ENCODE peak calls at places on chromosomes 1 and 21, in four cellular contexts. W, Z, H and J are unnamed samples.

GRCh38 chr1:21262282-21263051 is 27.8 kb downstream of the ECE1 start:
- DNase-seq in H (peak; percentile 70), W (peak; percentile 52), Z (peak; percentile 82), J (peak; percentile 69)

GRCh38 chr1:156675715-156676311 is 1.4 kb downstream of the NES start:
- DNase-seq in H (no peak), Z (no peak), W (no peak), J (no peak)

GRCh38 chr1:226061793-226062557 is 541 bp upstream of the H3-3A start:
- DNase-seq in Z (peak; percentile 89), W (no peak), H (no peak), J (no peak)

GRCh38 chr1:156594124-156594678 is 2.6 kb downstream of the NAXE start:
- DNase-seq in W (no peak), H (no peak), Z (no peak), J (no peak)

GRCh38 chr1:92356956-92357355 is 58.1 kb downstream of the RPAP2 start:
- DNase-seq in Z (peak; percentile 4), H (peak; percentile 65), W (peak; percentile 76), J (no peak)

GRCh38 chr1:226738995-226739695 is at the start of gene ITPKB:
- DNase-seq in H (peak; percentile 38), W (peak; percentile 8), Z (peak; percentile 44), J (no peak)

GRCh38 chr1:56070601-56071000 is 508.8 kb downstream of the PLPP3 start:
- DNase-seq in H (no peak), Z (no peak), W (no peak), J (no peak)

GRCh38 chr1:26005392-26006105 is 7.7 kb upstream of the PAFAH2 start:
- DNase-seq in H (no peak), Z (no peak), W (no peak), J (no peak)

GRCh38 chr1:39835935-39836594 is 47.2 kb downstream of the TRIT1 start:
- DNase-seq in Z (no peak), W (no peak), H (no peak), J (no peak)

GRCh38 chr1:3069491-3070303 is 694 bp downstream of the PRDM16 start:
- DNase-seq in W (peak; percentile 14), Z (peak; percentile 57), H (no peak), J (no peak)

GRCh38 chr1:162626089-162626488 is 6.2 kb upstream of the DDR2 start:
- DNase-seq in W (no peak), H (no peak), Z (no peak), J (no peak)

GRCh38 chr1:174911626-174912025 is 88.1 kb upstream of the CACYBP start:
- DNase-seq in W (peak; percentile 61), Z (no peak), H (no peak), J (no peak)

GRCh38 chr1:94514095-94514727 is 27.3 kb downstream of the F3 start:
- DNase-seq in W (no peak), Z (peak; percentile 30), H (no peak), J (no peak)

GRCh38 chr1:75991497-75992114 is 59.4 kb upstream of the ASB17 start:
- DNase-seq in Z (peak; percentile 77), H (peak; percentile 61), W (peak; percentile 21), J (peak; percentile 44)

GRCh38 chr1:29676496-29676895 is 440.2 kb downstream of the PTPRU start:
- DNase-seq in W (no peak), Z (no peak), H (no peak), J (no peak)

GRCh38 chr1:234515411-234515810 is 36.4 kb upstream of the TARBP1 start:
- DNase-seq in H (no peak), Z (peak; percentile 37), W (no peak), J (no peak)

GRCh38 chr1:10640843-10641553 is 155.4 kb downstream of the CASZ1 start:
- DNase-seq in H (no peak), W (no peak), Z (no peak), J (no peak)

GRCh38 chr21:46078322-46078981 is 19.5 kb upstream of the COL6A2 start:
- DNase-seq in Z (no peak), W (no peak), H (no peak), J (no peak)

GRCh38 chr1:222911866-222912265 is 97.0 kb downstream of the DISP1 start:
- DNase-seq in W (no peak), H (no peak), Z (no peak), J (no peak)

GRCh38 chr1:9826616-9827015 is 2.9 kb upstream of the CLSTN1 start:
- DNase-seq in W (no peak), H (no peak), Z (no peak), J (no peak)

GRCh38 chr1:174931214-174931613 is 68.5 kb upstream of the CACYBP start:
- DNase-seq in W (no peak), H (no peak), Z (no peak), J (no peak)

GRCh38 chr1:153790282-153790995 is 15.2 kb downstream of the SLC27A3 start:
- DNase-seq in H (peak; percentile 62), W (peak; percentile 60), Z (no peak), J (no peak)

GRCh38 chr1:62720946-62721554 is 32.9 kb upstream of the DOCK7 start:
- DNase-seq in Z (no peak), W (no peak), H (no peak), J (no peak)

GRCh38 chr1:214518387-214518786 is 33.0 kb downstream of the PTPN14 start:
- DNase-seq in Z (no peak), W (no peak), H (no peak), J (no peak)

GRCh38 chr1:65141918-65142317 is 6.1 kb upstream of the AK4 start:
- DNase-seq in H (no peak), W (no peak), Z (no peak), J (no peak)

GRCh38 chr1:36034692-36035091 is 49.2 kb upstream of the TEKT2 start:
- DNase-seq in H (no peak), W (peak; percentile 11), Z (peak; percentile 21), J (no peak)

GRCh38 chr1:156347337-156347736 is 9.0 kb downstream of the TSACC start:
- DNase-seq in Z (no peak), W (peak; percentile 70), H (no peak), J (no peak)

GRCh38 chr1:157218671-157219070 is 80.5 kb upstream of the ETV3 start:
- DNase-seq in H (no peak), Z (no peak), W (no peak), J (no peak)

GRCh38 chr1:35558374-35559316 is 1.0 kb downstream of the NCDN start:
- DNase-seq in Z (no peak), H (no peak), W (no peak), J (no peak)

GRCh38 chr1:112925015-112925414 is 31.0 kb downstream of the SLC16A1 start:
- DNase-seq in Z (no peak), H (no peak), W (no peak), J (no peak)

GRCh38 chr1:26994020-26994745 is 691 bp downstream of the TRNP1 start:
- DNase-seq in H (no peak), Z (no peak), W (no peak), J (no peak)

GRCh38 chr1:2415801-2416208 is 3.4 kb upstream of the PEX10 start:
- DNase-seq in H (no peak), W (no peak), Z (no peak), J (no peak)

GRCh38 chr21:29299046-29299905 is 554 bp downstream of the BACH1 start:
- DNase-seq in W (no peak), H (no peak), Z (peak; percentile 14), J (peak; percentile 29)

GRCh38 chr1:27528701-27529637 is 39.0 kb upstream of the WASF2 start:
- DNase-seq in Z (no peak), W (no peak), H (peak; percentile 49), J (no peak)

GRCh38 chr21:36713746-36714145 is 14.8 kb downstream of the SIM2 start:
- DNase-seq in W (no peak), Z (no peak), H (no peak), J (no peak)

GRCh38 chr21:16539041-16539440 is 809.3 kb downstream of the USP25 start:
- DNase-seq in H (no peak), Z (no peak), W (no peak), J (no peak)
- H3K4me3 ChIP-seq in H (no peak overlapping the region), Z (no peak overlapping the region), W (no peak overlapping the region), J (no peak overlapping the region)

DNA sequence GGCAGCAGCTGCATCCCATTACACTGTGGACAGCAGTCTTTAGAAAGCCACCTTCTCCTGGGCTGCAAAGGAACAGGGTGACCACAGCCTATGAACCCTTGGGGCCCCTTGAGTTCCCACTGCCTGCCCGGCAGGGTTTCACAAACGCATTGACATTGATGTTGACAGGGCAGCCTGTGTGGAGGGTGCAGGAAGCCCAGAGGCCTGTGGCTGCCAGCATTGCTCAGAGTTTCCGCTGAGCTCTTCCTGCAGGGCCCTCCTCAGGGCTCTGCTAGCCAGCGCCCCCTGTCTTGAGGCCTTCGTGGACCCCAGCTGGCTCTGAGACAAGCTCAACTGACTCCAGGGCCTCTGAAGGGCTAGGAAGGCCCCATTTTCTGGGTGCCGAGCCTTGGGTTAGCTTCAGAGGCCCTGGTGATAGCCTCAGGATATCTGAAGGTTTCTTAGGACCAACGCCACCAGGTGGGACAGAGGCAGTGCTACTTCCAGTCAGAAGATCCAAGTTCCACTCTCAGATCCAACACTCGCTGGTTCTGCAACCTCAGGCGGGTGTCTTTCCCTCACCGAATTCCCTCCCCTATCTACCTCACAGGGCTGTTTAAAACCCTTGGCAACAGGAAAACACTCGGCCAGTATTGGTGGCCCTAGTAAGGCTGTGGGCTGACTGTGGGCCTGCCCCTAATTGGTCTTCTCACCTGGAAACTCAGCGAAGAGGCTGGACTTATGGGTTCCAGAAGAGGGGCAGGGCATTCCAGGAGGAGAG is 27.2 kb upstream of the EPS8L3 start:
- DNase-seq in W (no peak), Z (peak; percentile 61), H (no peak), J (no peak)
- TF ChIP-seq CTCF in W (peak; percentile 32), Z (no peak), H (peak; percentile 37), J (no peak)

GRCh38 chr1:185312361-185312760 is 4.7 kb downstream of the IVNS1ABP start:
- DNase-seq in H (no peak), W (no peak), Z (no peak), J (no peak)
- H3K4me3 ChIP-seq in H (no peak overlapping the region), W (no peak overlapping the region), Z (no peak overlapping the region), J (no peak overlapping the region)

GRCh38 chr1:239874831-239875230 is 216.9 kb upstream of the FMN2 start:
- DNase-seq in Z (no peak), W (no peak), H (no peak), J (no peak)
- TF ChIP-seq CTCF in Z (no peak), W (no peak), H (no peak), J (no peak)

GRCh38 chr1:12204140-12204539 is 25.7 kb upstream of the VPS13D start:
- DNase-seq in Z (no peak), H (no peak), W (no peak), J (no peak)
- H3K4me3 ChIP-seq in Z (no peak overlapping the region), H (no peak overlapping the region), W (no peak overlapping the region), J (no peak overlapping the region)

GRCh38 chr1:228262475-228262874 is 54.6 kb downstream of the OBSCN start:
- DNase-seq in W (no peak), Z (no peak), H (no peak), J (no peak)

GRCh38 chr1:228264100-228264816 is 56.4 kb downstream of the OBSCN start:
- DNase-seq in Z (no peak), H (no peak), W (no peak), J (no peak)

GRCh38 chr1:228263636-228264035 is 55.8 kb downstream of the OBSCN start:
- DNase-seq in H (no peak), W (no peak), Z (no peak), J (no peak)

GRCh38 chr1:228267962-228268890 is 60.4 kb downstream of the OBSCN start:
- DNase-seq in Z (no peak), H (no peak), W (no peak), J (no peak)

DNA sequence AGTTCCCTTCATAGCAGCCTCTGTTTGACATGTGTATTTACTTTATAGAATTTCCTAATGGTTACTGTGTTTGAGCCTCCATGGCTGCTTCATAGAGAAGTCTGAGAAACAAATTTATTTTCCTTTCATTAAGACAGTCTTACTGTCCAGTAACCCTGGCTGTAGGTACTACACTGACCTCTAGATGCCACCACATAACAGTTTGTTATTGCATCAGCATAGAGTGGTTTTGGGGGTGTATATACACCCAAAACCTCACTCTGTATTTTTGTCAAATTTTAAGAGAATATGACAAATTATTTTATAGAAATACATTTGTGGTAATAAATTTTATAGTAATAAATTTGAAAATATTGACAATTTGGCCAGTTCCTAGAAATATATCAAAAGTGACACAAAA is 57.3 kb downstream of the OBSCN start:
- DNase-seq in W (peak; percentile 8), H (no peak), Z (no peak), J (no peak)
- TF ChIP-seq CTCF in W (peak; percentile 40), H (no peak), Z (peak; percentile 33), J (no peak)